ENCODE peak calls at places on chromosomes 12 and 14, in seven cellular contexts. C is A172, A is mucosa of gallbladder, N is activated T-cell treated with anti-CD3 and anti-CD28 coated beads for 1 hour, J is GM12892, M is amniotic epithelial cell, K is MCF 10A. W is an unnamed sample.
A peak's percentile ranks its signal among the peaks of the same experiment; 100 is the strongest.

GRCh38 chr12:68871899-68872298 is 61.1 kb downstream of the CPM start:
- DNase-seq in J (no peak), M (peak; percentile 43), A (no peak), K (peak; percentile 34), N (no peak), C (peak; percentile 20), W (peak; percentile 28)

GRCh38 chr14:65864549-65864948 is 452.0 kb downstream of the FUT8 start:
- DNase-seq in M (no peak), K (no peak), A (no peak), N (no peak), J (no peak), C (no peak), W (no peak)

GRCh38 chr12:108145011-108145410 is 15.9 kb downstream of the WSCD2 start:
- DNase-seq in J (no peak), N (no peak), A (no peak), K (no peak), M (no peak), C (no peak), W (no peak)

GRCh38 chr12:126706300-126706699 is 1560.7 kb upstream of the TMEM132C start:
- DNase-seq in A (no peak), M (no peak), C (no peak), J (no peak), N (no peak), K (peak; percentile 7), W (no peak)

GRCh38 chr12:96034631-96035282 is 630 bp downstream of the LTA4H start:
- DNase-seq in A (no peak), N (no peak), M (peak; percentile 23), C (peak; percentile 8), K (peak; percentile 53), J (no peak), W (peak; percentile 34)

GRCh38 chr14:91732439-91732838 is 553 bp upstream of the CATSPERB start:
- DNase-seq in A (no peak), M (no peak), K (no peak), J (no peak), C (no peak), N (no peak), W (no peak)

GRCh38 chr12:49873361-49873934 is 30.3 kb downstream of the FAIM2 start:
- DNase-seq in A (no peak), M (peak; percentile 48), K (no peak), J (no peak), C (no peak), N (no peak), W (no peak)

GRCh38 chr14:69268763-69269162 is 8.8 kb downstream of the GALNT16 start:
- DNase-seq in K (no peak), A (no peak), M (peak; percentile 57), N (no peak), J (no peak), C (peak; percentile 50), W (peak; percentile 84)

GRCh38 chr14:105376521-105377440 is 21.6 kb upstream of the TEX22 start:
- DNase-seq in K (no peak), N (no peak), M (no peak), A (no peak), J (no peak), C (no peak), W (peak; percentile 35)

GRCh38 chr12:103924761-103925641 is 5.2 kb upstream of the HSP90B1 start:
- DNase-seq in A (no peak), K (peak; percentile 63), N (no peak), M (peak; percentile 89), J (peak; percentile 17), C (peak; percentile 82), W (peak; percentile 96)

GRCh38 chr12:130796985-130797686 is 41.9 kb downstream of the STX2 start:
- DNase-seq in K (no peak), M (peak; percentile 8), C (no peak), J (no peak), N (no peak), A (no peak), W (no peak)

GRCh38 chr12:96365604-96366230 is 34.5 kb downstream of the CDK17 start:
- DNase-seq in C (no peak), A (no peak), M (peak; percentile 50), N (no peak), K (no peak), J (no peak), W (no peak)

GRCh38 chr14:69554500-69554899 is 20.2 kb downstream of the CCDC177 start:
- DNase-seq in J (no peak), K (peak; percentile 14), M (no peak), C (no peak), N (no peak), A (peak; percentile 23), W (no peak)

GRCh38 chr12:88552672-88553079 is 27.6 kb downstream of the KITLG start:
- DNase-seq in C (no peak), A (no peak), N (no peak), K (peak; percentile 27), M (peak; percentile 81), J (no peak), W (no peak)

GRCh38 chr12:91931110-91931509 is 214.5 kb downstream of the BTG1 start:
- DNase-seq in A (peak; percentile 71), J (no peak), N (no peak), M (no peak), C (no peak), K (peak; percentile 47), W (no peak)

GRCh38 chr12:108080363-108080762 is 48.7 kb upstream of the WSCD2 start:
- DNase-seq in K (no peak), A (no peak), M (no peak), N (no peak), C (no peak), J (no peak), W (peak; percentile 22)

GRCh38 chr12:3770891-3771290 is 18.0 kb upstream of the CRACR2A start:
- DNase-seq in M (peak; percentile 33), A (no peak), C (peak; percentile 5), J (no peak), N (no peak), K (peak; percentile 88), W (peak; percentile 44)

GRCh38 chr14:61636792-61637191 is 58.5 kb upstream of the HIF1A start:
- DNase-seq in A (no peak), J (no peak), M (no peak), K (no peak), C (no peak), N (no peak), W (no peak)

GRCh38 chr12:111056618-111057521 is 136.5 kb upstream of the MYL2 start:
- DNase-seq in M (no peak), A (no peak), N (peak; percentile 34), J (peak; percentile 41), C (peak; percentile 58), K (no peak), W (peak; percentile 30)

GRCh38 chr12:13950502-13950901 is 30.9 kb downstream of the GRIN2B start:
- DNase-seq in C (no peak), N (no peak), A (no peak), M (no peak), K (no peak), J (no peak), W (peak; percentile 27)

GRCh38 chr12:116880817-116881324 is 370 bp downstream of the HRK start:
- DNase-seq in M (peak; percentile 20), N (no peak), A (no peak), C (no peak), J (peak; percentile 69), K (peak; percentile 54), W (peak; percentile 70)

GRCh38 chr14:94048676-94049624 is 22.8 kb downstream of the OTUB2 start:
- DNase-seq in N (no peak), J (no peak), C (no peak), M (no peak), K (no peak), A (no peak), W (no peak)

GRCh38 chr12:124586756-124587155 is 19.3 kb upstream of the NCOR2 start:
- DNase-seq in J (no peak), C (no peak), A (no peak), K (no peak), N (no peak), M (no peak), W (no peak)

GRCh38 chr12:77104792-77105191 is 39.4 kb upstream of the E2F7 start:
- DNase-seq in K (no peak), M (no peak), A (no peak), N (no peak), J (no peak), C (peak; percentile 50), W (no peak)

W was measured in Daoy.